ENCODE peak calls at places on chromosomes 13 and 19, in six cellular contexts. E is Peyer's patch, U is GM12878, K is pancreas, T is IMR-90, O is ovary. F is an unnamed sample. For H3K27me3, the result is how much of the 10 kb centered on the place peaks cover.

GRCh38 chr19:32337176-32337808 is 8.1 kb upstream of the ZNF507 start:
- DNase-seq in K (no peak), U (no peak), T (no peak), E (no peak), O (no peak), F (no peak)

GRCh38 chr19:39246951-39247669 is 1.5 kb downstream of the IFNL4 start:
- DNase-seq in K (peak), E (no peak), O (no peak), U (no peak), T (no peak), F (peak)

GRCh38 chr19:4713384-4713951 is 10.2 kb downstream of the DPP9 start:
- DNase-seq in E (peak), K (no peak), T (peak), U (no peak), O (no peak), F (no peak)

GRCh38 chr13:59111711-59112110 is 1052.0 kb downstream of the DIAPH3 start:
- DNase-seq in O (no peak), K (no peak), U (no peak), E (no peak), T (peak), F (no peak)

GRCh38 chr13:54261856-54262255 is 1233.2 kb downstream of the OLFM4 start:
- DNase-seq in T (no peak), O (no peak), U (no peak), E (no peak), K (no peak), F (no peak)

GRCh38 chr13:45297456-45298205 is 43.4 kb downstream of the TPT1 start:
- DNase-seq in O (no peak), E (no peak), T (no peak), K (no peak), U (no peak), F (no peak)

GRCh38 chr13:81116461-81117282 is 775.7 kb upstream of the SPRY2 start:
- DNase-seq in O (no peak), E (no peak), K (no peak), T (no peak), U (no peak), F (no peak)

GRCh38 chr19:33470686-33471085 is 50.9 kb downstream of the PEPD start:
- DNase-seq in K (no peak), U (no peak), E (peak), T (no peak), O (peak), F (no peak)

GRCh38 chr13:77916481-77916880 is 2.1 kb downstream of the EDNRB start:
- DNase-seq in O (no peak), K (no peak), E (no peak), T (no peak), U (no peak), F (no peak)
- H3K4me3 ChIP-seq in O (no peak), K (no peak), E (peak), T (peak), U (no peak), F (peak)

GRCh38 chr13:110280231-110280813 is 26.6 kb downstream of the COL4A1 start:
- DNase-seq in T (no peak), U (no peak), O (no peak), K (no peak), E (no peak), F (no peak)
- H3K27ac ChIP-seq in T (no peak), U (no peak), O (peak), K (no peak), E (no peak), F (no peak)

GRCh38 chr19:47471733-47472457 is at the start of gene SLC8A2:
- DNase-seq in T (peak), K (peak), E (no peak), O (peak), U (no peak), F (peak)
- H3K27me3 ChIP-seq in T (under half), K (under half), E (under half), O (under half), U (under half), F (under half)

GRCh38 chr13:27967736-27968315 is 1.3 kb downstream of the CDX2 start:
- DNase-seq in K (no peak), O (no peak), E (no peak), T (no peak), U (no peak), F (no peak)
- H3K4me3 ChIP-seq in K (peak), O (peak), E (peak), T (no peak), U (no peak), F (no peak)

DNA sequence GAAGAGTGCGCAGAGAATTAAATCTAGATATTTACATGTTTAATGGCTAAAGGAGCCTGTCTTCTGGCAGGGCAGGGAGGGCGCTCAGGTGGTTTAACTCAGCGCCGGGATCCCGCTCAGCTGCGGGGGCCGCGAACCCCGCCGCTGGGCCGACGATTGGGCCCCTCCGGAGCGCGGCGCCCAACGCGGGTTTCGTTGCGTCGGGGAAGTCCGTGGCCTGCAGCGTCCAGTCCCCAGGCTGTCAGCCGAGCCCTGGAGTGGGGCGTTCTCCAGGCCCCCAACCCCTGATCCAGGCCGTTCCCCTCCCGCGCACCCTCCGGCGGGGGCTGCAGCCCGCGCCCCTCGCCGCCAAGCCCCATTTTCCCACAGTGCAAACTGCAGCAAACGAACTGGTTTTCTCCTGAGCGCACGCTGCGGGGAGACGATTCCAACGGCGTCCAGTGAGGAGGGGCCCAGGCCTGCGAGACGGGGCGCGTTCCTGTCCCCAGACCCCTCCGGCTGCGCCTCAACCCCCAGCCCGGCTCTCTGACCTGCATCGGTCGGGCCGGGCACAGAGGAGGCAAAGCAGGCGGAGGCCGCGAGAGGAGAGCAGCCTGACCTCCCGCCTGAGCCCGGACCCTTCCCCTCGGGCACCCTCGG is 4.5 kb upstream of the ONECUT3 start:
- DNase-seq in K (no peak), E (no peak), O (no peak), T (no peak), U (no peak), F (no peak)
- H3K27ac ChIP-seq in K (no peak), E (no peak), O (no peak), T (no peak), U (no peak), F (no peak)

GRCh38 chr13:28470286-28470685 is 24.6 kb downstream of the FLT1 start:
- DNase-seq in T (no peak), E (no peak), K (no peak), U (no peak), O (no peak), F (no peak)

GRCh38 chr13:28468520-28468915 is 26.4 kb downstream of the FLT1 start:
- DNase-seq in O (no peak), U (no peak), E (no peak), K (no peak), T (no peak), F (no peak)

GRCh38 chr13:28471408-28471807 is 23.5 kb downstream of the FLT1 start:
- DNase-seq in K (no peak), O (no peak), E (no peak), U (no peak), T (no peak), F (no peak)

GRCh38 chr13:28467886-28468519 is 26.9 kb downstream of the FLT1 start:
- DNase-seq in U (peak), T (no peak), K (no peak), E (no peak), O (no peak), F (no peak)

GRCh38 chr13:28469316-28469715 is 25.6 kb downstream of the FLT1 start:
- DNase-seq in O (no peak), E (no peak), T (no peak), U (no peak), K (no peak), F (no peak)
- H3K27me3 ChIP-seq in O (under half), E (under half), T (under half), U (under half), K (under half), F (under half)

DNA sequence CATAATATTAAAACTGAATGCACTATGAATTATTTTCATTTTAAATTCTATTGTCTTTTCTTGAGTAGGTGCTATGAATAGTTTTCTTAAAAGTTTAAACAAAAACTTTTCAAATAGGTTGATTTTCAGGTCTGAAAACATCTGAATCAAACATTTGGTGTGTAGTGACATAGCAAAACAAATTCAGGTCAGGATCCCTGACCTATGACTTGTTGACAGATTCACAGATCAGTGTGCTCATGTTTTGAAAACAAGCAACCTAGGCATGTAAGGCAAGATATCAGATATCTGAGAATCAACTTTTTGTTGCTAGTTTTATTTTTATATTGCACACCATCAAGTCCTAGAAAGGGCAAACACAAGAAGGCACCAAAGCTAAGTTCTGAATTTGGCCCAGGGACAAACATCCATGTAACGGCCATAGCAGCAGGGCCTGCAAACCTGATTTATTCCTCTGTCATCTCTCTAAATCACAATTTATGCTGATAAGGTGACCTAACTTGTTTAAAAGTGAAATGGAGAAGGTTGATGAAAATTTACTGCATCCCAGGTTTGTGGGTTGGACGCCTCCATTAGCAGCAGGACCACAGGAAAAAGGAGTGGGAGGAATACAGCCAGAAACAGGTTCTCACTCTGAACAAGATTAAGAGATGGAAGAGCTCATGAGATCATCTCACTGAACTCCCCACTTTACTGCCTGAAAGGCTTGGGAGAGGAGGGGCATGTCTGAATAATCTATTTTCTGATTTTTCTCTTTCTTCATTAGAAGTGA is 337.7 kb downstream of the KCNRG start:
- DNase-seq in T (no peak), K (no peak), E (no peak), U (no peak), O (no peak), F (no peak)
- H3K4me3 ChIP-seq in T (no peak), K (no peak), E (no peak), U (no peak), O (no peak), F (no peak)

GRCh38 chr13:42990991-42991891 is 800 bp downstream of the EPSTI1 start:
- DNase-seq in K (no peak), E (no peak), O (no peak), U (no peak), T (no peak), F (no peak)
- H3K27ac ChIP-seq in K (peak), E (peak), O (peak), U (peak), T (no peak), F (peak)

GRCh38 chr13:102203718-102204117 is 198.1 kb downstream of the FGF14 start:
- DNase-seq in T (no peak), U (no peak), O (no peak), K (no peak), E (no peak), F (no peak)
- H3K27me3 ChIP-seq in T (under half), U (under half), O (under half), K (under half), E (under half), F (under half)

GRCh38 chr19:3456925-3457530 is 23.3 kb downstream of the SMIM24 start:
- DNase-seq in K (no peak), O (no peak), U (no peak), T (no peak), E (no peak), F (no peak)
- H3K4me3 ChIP-seq in K (no peak), O (no peak), U (no peak), T (no peak), E (no peak), F (no peak)

F was measured in dorsolateral prefrontal cortex.